ENCODE peak calls at places on chromosomes 6 and 20, in seven cellular contexts. X is activated CD8-positive, alpha-beta memory T cell treated with anti-CD3 and anti-CD28 coated beads, Interleukin-2, amount 50 U/mL, for 48 hours; S is activated naive CD4-positive, alpha-beta T cell; R is Ammon's horn; K is retinal pigment epithelial cell; U is pancreas; C is activated T-helper 9 cell treated with anti-CD3 and anti-CD28 coated beads, Interleukin-2, amount 50 U/mL, for 16 hours. N is an unnamed sample.

GRCh38 chr6:568085-568484 is 88.8 kb downstream of the HUS1B start:
- DNase-seq in R (no peak), K (no peak), C (no peak), S (no peak), X (no peak), U (no peak), N (no peak)

GRCh38 chr6:93105017-93105416 is 314.3 kb downstream of the EPHA7 start:
- DNase-seq in U (no peak), K (peak), X (no peak), S (no peak), C (no peak), R (no peak), N (no peak)

GRCh38 chr6:157152544-157152943 is 170.8 kb downstream of the TMEM242 start:
- DNase-seq in X (no peak), C (no peak), S (no peak), K (no peak), R (no peak), U (no peak), N (no peak)

GRCh38 chr20:43352996-43353395 is 104.7 kb upstream of the SRSF6 start:
- DNase-seq in C (no peak), K (no peak), S (no peak), U (no peak), X (no peak), R (no peak), N (no peak)

GRCh38 chr6:107101661-107102413 is 13.5 kb downstream of the BEND3 start:
- DNase-seq in R (no peak), S (no peak), U (no peak), K (no peak), X (no peak), C (no peak), N (no peak)

GRCh38 chr6:24009319-24009718 is 116.7 kb upstream of the NRSN1 start:
- DNase-seq in K (no peak), S (no peak), R (peak), C (no peak), U (no peak), X (no peak), N (no peak)

GRCh38 chr6:161373905-161374451 is 100.1 kb upstream of the AGPAT4 start:
- DNase-seq in R (peak), U (peak), K (no peak), S (peak), X (peak), C (peak), N (peak)

GRCh38 chr6:90739802-90740201 is 152.9 kb upstream of the MAP3K7 start:
- DNase-seq in U (no peak), R (no peak), S (no peak), K (no peak), X (no peak), C (no peak), N (no peak)

GRCh38 chr20:52731086-52731485 is 241.1 kb upstream of the TSHZ2 start:
- DNase-seq in K (no peak), C (no peak), S (no peak), R (no peak), U (peak), X (no peak), N (no peak)

GRCh38 chr6:167293590-167294091 is 2.5 kb downstream of the UNC93A start:
- DNase-seq in X (no peak), R (no peak), S (no peak), K (no peak), U (no peak), C (no peak), N (no peak)

GRCh38 chr20:53950031-53950430 is 120.4 kb downstream of the BCAS1 start:
- DNase-seq in U (no peak), S (no peak), R (no peak), C (no peak), X (no peak), K (no peak), N (no peak)

GRCh38 chr20:19886666-19887288 is 128.7 kb downstream of the RIN2 start:
- DNase-seq in C (no peak), U (no peak), X (no peak), S (no peak), K (no peak), R (peak), N (no peak)

GRCh38 chr6:56359201-56359899 is 112.0 kb upstream of the COL21A1 start:
- DNase-seq in R (peak), X (peak), C (no peak), K (no peak), S (peak), U (peak), N (peak)

GRCh38 chr20:45019027-45019763 is 52.9 kb downstream of the STK4 start:
- DNase-seq in R (no peak), K (no peak), X (no peak), C (no peak), U (no peak), S (no peak), N (no peak)

GRCh38 chr6:27078734-27079357 is 168.7 kb upstream of the PRSS16 start:
- DNase-seq in X (peak), S (no peak), K (no peak), R (peak), C (no peak), U (peak), N (no peak)

GRCh38 chr6:3423439-3424184 is 33.2 kb downstream of the SLC22A23 start:
- DNase-seq in C (no peak), R (no peak), X (no peak), U (no peak), K (no peak), S (no peak), N (no peak)

GRCh38 chr20:965956-966355 is 36.2 kb downstream of the RSPO4 start:
- DNase-seq in U (no peak), X (no peak), K (no peak), R (no peak), C (no peak), S (no peak), N (no peak)

GRCh38 chr20:32018269-32019155 is 8.3 kb downstream of the CCM2L start:
- DNase-seq in U (peak), R (no peak), K (no peak), C (peak), S (peak), X (peak), N (peak)

GRCh38 chr20:62588458-62589149 is 53.7 kb upstream of the SLCO4A1 start:
- DNase-seq in R (no peak), S (no peak), X (no peak), U (no peak), C (no peak), K (no peak), N (no peak)

GRCh38 chr6:75012018-75012417 is 193.8 kb downstream of the COL12A1 start:
- DNase-seq in X (no peak), C (no peak), S (no peak), K (no peak), U (no peak), R (no peak), N (no peak)

GRCh38 chr6:6006428-6007310 is at the start of gene NRN1:
- DNase-seq in R (peak), S (no peak), K (no peak), X (no peak), C (no peak), U (no peak), N (no peak)

GRCh38 chr20:63946986-63947637 is 9.1 kb downstream of the UCKL1 start:
- DNase-seq in S (no peak), C (no peak), X (no peak), K (no peak), U (peak), R (no peak), N (no peak)

GRCh38 chr20:48070961-48071645 is 285.8 kb upstream of the SULF2 start:
- DNase-seq in X (no peak), R (no peak), U (no peak), C (no peak), S (no peak), K (no peak), N (no peak)

GRCh38 chr20:37823276-37823980 is 79.5 kb upstream of the VSTM2L start:
- DNase-seq in X (no peak), R (no peak), S (no peak), U (no peak), K (no peak), C (no peak), N (no peak)

GRCh38 chr6:107676002-107676401 is 148.1 kb downstream of the SCML4 start:
- DNase-seq in K (no peak), S (no peak), C (no peak), U (no peak), X (no peak), R (no peak), N (no peak)

GRCh38 chr6:6330407-6330806 is 9.9 kb upstream of the F13A1 start:
- DNase-seq in K (no peak), X (no peak), R (no peak), S (no peak), U (no peak), C (no peak), N (no peak)

GRCh38 chr6:140544431-140544830 is 1170.0 kb upstream of the CITED2 start:
- DNase-seq in S (no peak), K (no peak), C (no peak), U (no peak), R (no peak), X (no peak), N (no peak)

GRCh38 chr6:33620158-33620583 is 951 bp upstream of the ITPR3 start:
- DNase-seq in K (no peak), R (no peak), C (peak), U (peak), S (no peak), X (peak), N (peak)

GRCh38 chr20:3233991-3234498 is 4.9 kb downstream of the SLC4A11 start:
- DNase-seq in K (no peak), X (no peak), U (no peak), S (no peak), R (no peak), C (no peak), N (no peak)

GRCh38 chr6:108650781-108651180 is 90.1 kb downstream of the FOXO3 start:
- DNase-seq in C (no peak), X (no peak), R (no peak), K (no peak), S (no peak), U (no peak), N (no peak)

GRCh38 chr20:38395165-38395564 is 40.0 kb downstream of the SNHG17 start:
- DNase-seq in C (no peak), U (no peak), R (no peak), X (no peak), S (no peak), K (no peak), N (no peak)

GRCh38 chr20:63612276-63612931 is 14.5 kb downstream of the GMEB2 start:
- DNase-seq in K (no peak), R (no peak), S (no peak), C (no peak), X (no peak), U (no peak), N (no peak)

GRCh38 chr20:50083034-50083433 is 29.9 kb downstream of the UBE2V1 start:
- DNase-seq in R (no peak), X (peak), C (no peak), U (no peak), S (no peak), K (no peak), N (no peak)

GRCh38 chr20:48375804-48376203 is 452.0 kb downstream of the PREX1 start:
- DNase-seq in K (no peak), R (no peak), C (no peak), S (no peak), X (no peak), U (no peak), N (no peak)

GRCh38 chr6:1585669-1586049 is 24.1 kb upstream of the FOXC1 start:
- DNase-seq in S (no peak), R (no peak), C (no peak), X (peak), U (no peak), K (no peak), N (no peak)

GRCh38 chr20:22456109-22456508 is 128.3 kb downstream of the FOXA2 start:
- DNase-seq in K (no peak), U (no peak), C (no peak), R (no peak), X (no peak), S (no peak), N (no peak)

GRCh38 chr20:62708591-62709536 is at the start of gene NTSR1:
- DNase-seq in U (no peak), K (no peak), C (no peak), R (no peak), X (no peak), S (no peak), N (no peak)

N was measured in HuH-7.5.